ENCODE peak calls at places on chromosomes 5 and 9, in six cellular contexts. O is GM23248, E is skeletal muscle cell, C is fibroblast of mammary gland, F is neuronal stem cell, A is spleen. Z is an unnamed sample.

GRCh38 chr5:144284931-144285330 is 114.3 kb downstream of the KCTD16 start:
- DNase-seq in O (peak; percentile 21), E (no peak), C (no peak), F (no peak), A (no peak), Z (no peak)

GRCh38 chr9:109993250-109993978 is 213.4 kb downstream of the PALM2AKAP2 start:
- DNase-seq in O (no peak), E (no peak), C (no peak), F (no peak), A (no peak), Z (no peak)

GRCh38 chr5:160464466-160464797 is 42.8 kb downstream of the PTTG1 start:
- DNase-seq in O (no peak), E (no peak), C (no peak), F (no peak), A (no peak), Z (no peak)

GRCh38 chr9:31639444-31639843 is 745.0 kb upstream of the ACO1 start:
- DNase-seq in O (no peak), E (no peak), C (no peak), F (no peak), A (no peak), Z (no peak)

GRCh38 chr9:94153905-94154304 is 69.6 kb downstream of the PTPDC1 start:
- DNase-seq in O (no peak), E (no peak), C (no peak), F (no peak), A (no peak), Z (no peak)

GRCh38 chr5:148776780-148777179 is 49.6 kb upstream of the ADRB2 start:
- DNase-seq in O (peak; percentile 91), E (peak; percentile 56), C (peak; percentile 78), F (no peak), A (no peak), Z (no peak)

GRCh38 chr5:130871346-130872086 is 293.5 kb downstream of the HINT1 start:
- DNase-seq in O (peak; percentile 42), E (peak; percentile 72), C (peak; percentile 73), F (no peak), A (no peak), Z (peak; percentile 29)

GRCh38 chr9:86046080-86046636 is 53.2 kb downstream of the GOLM1 start:
- DNase-seq in O (no peak), E (no peak), C (no peak), F (no peak), A (no peak), Z (no peak)

GRCh38 chr5:169100735-169101075 is 200.2 kb downstream of the SLIT3 start:
- DNase-seq in O (peak; percentile 90), E (no peak), C (peak; percentile 63), F (no peak), A (no peak), Z (no peak)

GRCh38 chr5:603081-603998 is 8.8 kb upstream of the CEP72 start:
- DNase-seq in O (no peak), E (no peak), C (no peak), F (no peak), A (peak; percentile 68), Z (no peak)
- H3K4me3 ChIP-seq in O (no peak overlapping the region), E (no peak overlapping the region), C (no peak overlapping the region), F (peak overlapping the region; percentile 5), A (no peak overlapping the region), Z (no peak overlapping the region)

GRCh38 chr5:65796269-65796668 is 74.3 kb downstream of the NLN start:
- DNase-seq in O (peak; percentile 59), E (no peak), C (peak; percentile 33), F (no peak), A (no peak), Z (no peak)

GRCh38 chr5:65799857-65800256 is 77.9 kb downstream of the NLN start:
- DNase-seq in O (no peak), E (no peak), C (no peak), F (no peak), A (no peak), Z (no peak)

GRCh38 chr5:65800775-65801174 is 78.8 kb downstream of the NLN start:
- DNase-seq in O (peak; percentile 25), E (no peak), C (no peak), F (no peak), A (no peak), Z (no peak)

GRCh38 chr5:65801332-65801731 is 79.3 kb downstream of the NLN start:
- DNase-seq in O (peak; percentile 89), E (no peak), C (peak; percentile 43), F (peak; percentile 11), A (no peak), Z (no peak)

DNA sequence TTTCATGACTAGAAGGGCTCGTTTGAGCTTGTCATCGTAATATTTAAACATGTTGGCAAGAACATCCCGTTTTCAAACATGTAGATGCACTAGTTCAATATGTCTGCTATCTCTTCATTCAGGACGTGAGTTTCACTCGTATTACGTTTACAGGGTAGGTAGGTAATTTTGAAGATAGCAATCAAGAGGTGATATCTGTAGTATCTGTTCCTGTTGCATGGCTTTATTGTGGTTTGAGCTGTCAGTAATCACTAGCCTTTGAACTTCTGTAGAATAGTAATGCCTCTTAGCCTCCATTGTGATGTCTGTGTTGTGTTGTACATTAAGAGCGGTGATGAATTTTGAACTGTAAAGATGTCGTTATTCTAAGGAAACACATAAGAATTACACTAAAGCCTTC is 74.9 kb downstream of the NLN start:
- DNase-seq in O (no peak), E (no peak), C (no peak), F (no peak), A (no peak), Z (no peak)
- H3K4me3 ChIP-seq in O (no peak overlapping the region), E (no peak overlapping the region), C (no peak overlapping the region), F (no peak overlapping the region), A (no peak overlapping the region), Z (no peak overlapping the region)

GRCh38 chr9:36770025-36770424 is 197.3 kb downstream of the MELK start:
- DNase-seq in O (no peak), E (no peak), C (no peak), F (no peak), A (no peak), Z (no peak)

DNA sequence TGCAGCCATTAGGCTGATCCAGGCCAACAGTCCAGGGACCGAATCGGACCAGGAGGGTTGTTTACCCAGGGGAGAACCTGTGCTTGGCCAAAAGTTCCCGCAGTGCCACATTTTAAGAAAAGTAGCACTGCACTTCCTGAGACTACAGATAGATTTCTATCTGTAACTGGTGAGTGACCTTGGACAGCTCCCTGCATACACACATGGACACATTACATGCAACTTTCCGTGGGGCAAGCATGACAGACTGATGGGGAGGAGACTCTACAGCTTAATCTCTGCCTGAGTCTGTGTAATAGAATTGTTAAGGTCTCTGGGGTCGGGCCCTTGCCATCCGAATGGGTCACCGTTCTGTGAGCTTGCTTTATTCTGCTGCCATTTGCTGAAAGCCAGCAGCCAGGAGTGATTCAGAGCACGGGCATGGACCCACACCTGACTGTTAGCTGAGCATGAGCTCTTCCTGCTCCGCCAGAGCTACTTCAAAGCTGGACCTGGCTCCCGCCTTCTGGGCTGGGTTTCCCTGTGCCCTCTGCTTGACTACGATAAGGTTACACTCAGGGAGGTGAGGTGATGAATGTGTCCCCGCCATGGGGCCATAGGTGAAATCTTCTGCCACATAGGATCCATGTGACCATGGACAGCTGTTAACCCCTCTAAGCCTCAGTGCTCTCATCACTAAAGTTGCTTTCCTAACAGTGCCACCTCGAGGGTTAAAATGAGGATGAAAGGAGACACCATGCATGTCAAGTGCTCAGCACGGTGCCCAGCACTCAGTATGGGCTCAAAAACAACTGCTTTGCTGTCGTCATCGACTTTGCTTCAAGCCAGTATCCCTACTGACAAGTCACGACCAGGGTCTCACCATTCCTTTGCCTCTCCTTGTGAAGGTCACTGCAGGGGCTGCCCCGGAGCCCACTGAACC is 200.0 kb downstream of the MELK start:
- DNase-seq in O (peak; percentile 51), E (peak; percentile 2), C (peak; percentile 22), F (no peak), A (no peak), Z (no peak)
- H3K4me3 ChIP-seq in O (no peak overlapping the region), E (no peak overlapping the region), C (no peak overlapping the region), F (no peak overlapping the region), A (no peak overlapping the region), Z (no peak overlapping the region)

DNA sequence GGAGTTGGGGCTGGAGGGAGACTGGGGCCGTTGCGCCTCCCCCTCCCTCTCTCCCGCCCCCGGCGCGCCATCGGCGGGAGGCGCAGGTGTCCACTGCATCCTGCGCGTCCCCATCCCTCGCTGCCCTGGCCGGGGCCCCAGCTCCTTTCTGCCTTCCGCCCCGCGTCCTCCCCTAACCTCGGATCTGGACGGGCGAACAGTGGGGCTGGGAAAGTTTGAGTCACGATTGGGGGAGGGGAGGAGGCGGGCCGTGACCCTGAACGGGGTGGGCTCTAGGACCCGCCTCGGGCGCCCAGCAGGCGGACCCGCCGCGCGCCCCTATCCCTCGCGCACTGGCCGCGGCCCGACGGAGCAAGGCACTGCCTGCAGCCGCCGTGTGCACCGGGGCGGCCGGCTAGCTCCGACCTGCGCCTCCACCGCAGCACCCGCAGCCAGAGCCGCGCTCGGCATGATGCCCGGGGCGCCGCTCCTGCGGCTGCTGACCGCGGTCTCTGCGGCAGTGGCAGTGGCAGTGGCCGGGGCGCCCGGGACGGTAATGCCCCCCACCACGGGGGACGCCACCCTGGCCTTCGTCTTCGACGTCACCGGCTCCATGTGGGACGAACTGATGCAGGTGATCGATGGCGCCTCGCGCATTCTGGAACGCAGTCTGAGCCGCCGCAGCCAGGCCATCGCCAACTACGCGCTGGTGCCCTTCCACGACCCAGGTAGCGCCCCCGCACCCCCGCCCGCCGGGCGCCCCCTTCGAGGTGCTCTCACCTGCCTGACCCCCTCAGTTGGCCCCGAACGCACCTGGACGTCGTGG is at the start of gene HMCN2:
- DNase-seq in O (peak; percentile 30), E (no peak), C (no peak), F (peak; percentile 37), A (peak; percentile 47), Z (no peak)
- H3K4me3 ChIP-seq in O (no peak within 1 kb of the TSS), E (no peak within 1 kb of the TSS), C (no peak within 1 kb of the TSS), F (peak within 1 kb of the TSS; percentile 77), A (no peak within 1 kb of the TSS), Z (peak within 1 kb of the TSS; percentile 30)

GRCh38 chr5:124093658-124094057 is 581.7 kb downstream of the CSNK1G3 start:
- DNase-seq in O (no peak), E (no peak), C (no peak), F (no peak), A (no peak), Z (no peak)
- H3K4me3 ChIP-seq in O (no peak overlapping the region), E (no peak overlapping the region), C (no peak overlapping the region), F (no peak overlapping the region), A (no peak overlapping the region), Z (no peak overlapping the region)

DNA sequence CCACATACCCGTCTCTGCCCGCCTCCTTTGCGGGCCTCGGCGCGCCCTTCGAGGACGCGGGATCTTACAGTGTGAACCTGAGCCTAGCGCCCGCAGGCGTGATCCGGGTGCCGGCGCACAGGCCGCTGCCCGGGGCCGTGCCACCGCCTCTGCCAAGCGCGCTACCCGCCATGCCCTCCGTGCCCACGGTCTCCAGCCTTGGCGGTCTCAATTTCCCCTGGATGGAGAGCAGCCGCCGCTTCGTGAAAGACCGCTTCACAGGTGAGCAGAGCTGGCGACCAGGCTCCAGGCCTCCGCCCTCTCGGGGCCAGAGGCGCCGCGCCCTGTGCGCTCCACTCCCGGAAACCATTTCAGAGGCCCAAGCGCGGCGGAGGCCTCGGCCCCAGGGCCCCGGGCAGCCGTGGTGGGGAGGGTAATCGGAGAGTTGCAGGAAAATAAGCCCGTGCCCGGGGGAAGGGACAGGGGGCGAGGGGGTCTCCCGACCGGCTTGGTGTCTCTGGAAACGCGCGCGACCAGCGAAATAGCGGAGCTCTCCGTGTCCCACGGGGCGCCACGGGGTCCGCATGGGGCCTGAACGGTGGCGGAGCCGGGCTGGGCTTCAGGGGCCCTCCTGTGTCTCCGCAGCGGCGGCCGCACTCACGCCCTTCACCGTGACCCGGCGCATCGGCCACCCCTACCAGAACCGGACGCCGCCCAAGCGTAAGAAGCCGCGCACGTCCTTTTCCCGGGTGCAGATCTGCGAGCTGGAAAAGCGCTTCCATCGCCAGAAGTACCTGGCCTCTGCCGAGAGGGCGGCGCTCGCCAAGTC is 682 bp downstream of the TLX3 start:
- DNase-seq in O (no peak), E (no peak), C (no peak), F (no peak), A (no peak), Z (no peak)
- H3K4me3 ChIP-seq in O (no peak overlapping the region), E (no peak overlapping the region), C (no peak overlapping the region), F (no peak overlapping the region), A (no peak overlapping the region), Z (peak overlapping the region; percentile 15)

GRCh38 chr5:134570886-134571285 is 45.4 kb downstream of the JADE2 start:
- DNase-seq in O (no peak), E (no peak), C (no peak), F (no peak), A (no peak), Z (no peak)
- H3K4me3 ChIP-seq in O (no peak overlapping the region), E (no peak overlapping the region), C (no peak overlapping the region), F (no peak overlapping the region), A (no peak overlapping the region), Z (no peak overlapping the region)

Z was measured in iPS DF 6.9.